ENCODE peak calls at places on chromosomes 12 and 14, in four cellular contexts. D is WTC11, W is HepG2, B is K562. Z is an unnamed sample.

GRCh38 chr14:36662543-36663403 is 1.1 kb downstream of the PAX9 start:
- DNase-seq in D (peak), B (peak), W (no peak), Z (no peak)

GRCh38 chr14:27427796-27428195 is 830.0 kb upstream of the NOVA1 start:
- DNase-seq in W (no peak), D (no peak), B (no peak), Z (no peak)

GRCh38 chr12:51368640-51369517 is 22.3 kb downstream of the GALNT6 start:
- DNase-seq in D (peak), B (peak), W (no peak), Z (no peak)

GRCh38 chr12:61654698-61655097 is 605.5 kb upstream of the USP15 start:
- DNase-seq in B (no peak), D (no peak), W (peak), Z (no peak)

GRCh38 chr12:63419119-63419518 is 249.2 kb downstream of the DPY19L2 start:
- DNase-seq in D (no peak), W (no peak), B (no peak), Z (no peak)

GRCh38 chr14:48723841-48724495 is 862.2 kb downstream of the RPS29 start:
- DNase-seq in B (no peak), D (no peak), W (no peak), Z (no peak)

GRCh38 chr12:114834621-114835020 is 150.6 kb upstream of the TBX3 start:
- DNase-seq in D (no peak), B (no peak), W (no peak), Z (no peak)

GRCh38 chr12:57046947-57047890 is 2.7 kb downstream of the MYO1A start:
- DNase-seq in B (no peak), D (no peak), W (no peak), Z (no peak)

GRCh38 chr14:33682746-33683145 is 268.1 kb downstream of the EGLN3 start:
- DNase-seq in D (no peak), B (no peak), W (no peak), Z (no peak)

GRCh38 chr12:31325524-31325875 is 450 bp downstream of the SINHCAF start:
- DNase-seq in D (no peak), W (no peak), B (no peak), Z (no peak)

GRCh38 chr12:128951448-128951847 is 98.2 kb downstream of the GLT1D1 start:
- DNase-seq in B (no peak), D (no peak), W (no peak), Z (no peak)

GRCh38 chr14:91774138-91775096 is 42.5 kb upstream of the CATSPERB start:
- DNase-seq in W (no peak), B (no peak), D (no peak), Z (no peak)

DNA sequence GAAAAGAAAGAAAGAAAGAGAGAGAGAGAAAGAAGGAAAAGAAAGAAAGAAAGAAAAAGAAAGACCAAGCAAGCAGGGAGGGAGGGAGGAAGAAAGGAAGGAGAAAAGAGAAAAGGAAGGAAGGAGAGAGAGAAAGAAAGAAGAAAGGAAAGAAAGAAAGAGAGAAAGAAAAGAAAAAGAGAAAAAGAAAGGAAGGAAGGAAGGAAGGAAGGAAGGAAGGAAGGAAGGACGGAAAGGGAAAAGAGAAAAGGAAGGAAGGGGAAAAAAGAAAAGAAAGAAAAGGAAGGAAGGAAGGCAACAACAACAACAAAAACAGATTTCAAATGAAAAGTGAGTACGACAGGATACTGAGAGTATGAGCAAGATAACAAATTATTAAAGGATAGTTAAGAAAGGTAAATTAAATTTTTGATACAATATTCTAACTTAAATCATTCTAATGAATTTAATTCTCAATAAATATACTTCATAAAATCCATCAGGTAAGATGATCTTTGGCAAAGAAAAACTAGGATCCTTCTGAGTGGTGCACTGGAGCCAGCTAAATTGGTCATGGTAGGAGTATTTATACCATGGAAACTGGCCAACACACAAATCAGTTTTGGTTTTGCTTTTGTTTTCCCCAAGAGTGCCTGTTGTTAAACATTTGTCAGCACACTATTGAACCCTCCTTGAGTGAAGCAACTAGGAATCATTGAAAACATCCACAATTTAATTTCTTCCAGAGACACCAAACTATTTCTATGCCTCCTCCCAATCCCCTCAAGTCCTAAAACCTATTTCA is 56.1 kb upstream of the DYRK2 start:
- DNase-seq in B (no peak), W (no peak), D (no peak), Z (no peak)
- TF ChIP-seq ELF4 in B (no peak), W (no peak), D (no peak), Z (no peak)

DNA sequence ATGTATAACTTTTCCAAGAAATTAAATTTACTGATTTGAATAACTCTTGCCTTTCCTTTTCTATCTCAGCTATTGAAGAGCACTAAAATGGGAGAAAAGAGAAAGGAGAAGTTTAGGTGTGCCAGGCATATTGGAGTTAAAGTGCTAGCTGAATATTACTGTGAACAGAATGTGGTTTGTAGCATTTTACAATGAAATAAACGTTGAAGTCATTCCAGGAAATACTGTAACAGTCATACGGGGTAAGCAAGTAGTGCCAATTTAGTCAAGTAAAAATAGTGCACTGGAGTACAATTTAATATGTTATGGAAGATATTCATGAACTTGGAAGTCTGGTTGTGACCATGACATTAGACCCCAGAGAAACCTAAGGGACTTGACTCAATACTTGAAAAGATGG is 62.1 kb downstream of the E2F7 start:
- DNase-seq in W (no peak), D (no peak), B (no peak), Z (no peak)
- TF ChIP-seq ELF4 in W (no peak), D (no peak), B (no peak), Z (no peak)

DNA sequence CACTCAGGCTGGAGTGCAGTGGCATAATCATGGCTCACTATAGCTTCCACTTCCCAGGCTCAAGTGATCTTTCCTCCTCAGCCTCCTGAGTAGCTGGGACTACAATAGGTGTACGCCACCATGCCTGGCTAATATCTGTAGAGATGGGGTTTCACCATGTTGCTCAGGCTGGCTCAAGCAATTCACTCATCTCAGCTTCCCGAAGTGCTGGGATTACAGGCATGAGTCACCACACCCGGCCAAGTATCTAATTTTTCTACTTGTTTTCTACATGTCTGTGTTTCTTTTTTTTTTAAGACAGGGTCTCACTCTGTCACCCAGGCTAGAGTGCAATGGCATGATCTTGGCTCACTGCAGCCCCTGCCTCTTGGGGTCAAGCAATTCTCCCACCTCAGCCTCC is 119.7 kb upstream of the MED13L start:
- DNase-seq in B (no peak), D (no peak), W (no peak), Z (no peak)
- TF ChIP-seq ELF4 in B (no peak), D (no peak), W (no peak), Z (no peak)

GRCh38 chr12:34402899-34403705 is 380.8 kb downstream of the ALG10 start:
- DNase-seq in B (peak), W (no peak), D (peak), Z (peak)
- TF ChIP-seq ELF4 in B (no peak), W (no peak), D (no peak), Z (no peak)

Z was measured in HEK293T.